ENCODE peak calls at places on chromosome 21, in ten cellular contexts. M is fibroblast of the aortic adventitia; C is astrocyte of the cerebellum; D is psoas muscle; A is epithelial cell of proximal tubule; I is heart right ventricle; Y is thyroid gland; H is CD8-positive, alpha-beta T cell; T is IMR-90; V is body of pancreas. B is an unnamed sample.

GRCh38 chr21:19237603-19238002 is 834.0 kb upstream of the TMPRSS15 start:
- DNase-seq in M (no peak), C (no peak), D (no peak), A (no peak), I (no peak), Y (no peak), H (no peak), T (no peak), V (no peak), B (no peak)

GRCh38 chr21:23223882-23224281 is 2225.7 kb downstream of the NCAM2 start:
- DNase-seq in M (no peak), C (no peak), D (no peak), A (no peak), I (no peak), Y (no peak), H (no peak), T (no peak), V (no peak), B (no peak)

GRCh38 chr21:35020902-35021301 is 28.2 kb downstream of the RUNX1 start:
- DNase-seq in M (peak), C (no peak), D (no peak), A (peak), I (no peak), Y (no peak), H (no peak), T (peak), V (no peak), B (no peak)

GRCh38 chr21:39141502-39141901 is 41.7 kb downstream of the PSMG1 start:
- DNase-seq in M (peak), C (no peak), D (no peak), A (no peak), I (no peak), Y (no peak), H (no peak), T (peak), V (no peak), B (no peak)

GRCh38 chr21:28961927-28962326 is 30.8 kb downstream of the LTN1 start:
- DNase-seq in M (no peak), C (no peak), D (no peak), A (no peak), I (no peak), Y (no peak), H (no peak), T (no peak), V (no peak), B (no peak)

GRCh38 chr21:43609501-43610340 is 49.6 kb downstream of the HSF2BP start:
- DNase-seq in M (peak), C (peak), D (no peak), A (peak), I (peak), Y (peak), H (no peak), T (peak), V (peak), B (peak)

GRCh38 chr21:38956791-38957571 is 151.3 kb downstream of the ETS2 start:
- DNase-seq in M (no peak), C (no peak), D (no peak), A (no peak), I (no peak), Y (no peak), H (no peak), T (peak), V (peak), B (peak)

GRCh38 chr21:33751120-33751519 is 108.8 kb downstream of the ITSN1 start:
- DNase-seq in M (peak), C (no peak), D (no peak), A (no peak), I (no peak), Y (no peak), H (no peak), T (peak), V (no peak), B (no peak)

GRCh38 chr21:33690874-33691273 is 48.6 kb downstream of the ITSN1 start:
- DNase-seq in M (no peak), C (no peak), D (no peak), A (no peak), I (no peak), Y (no peak), H (no peak), T (no peak), V (no peak), B (no peak)

GRCh38 chr21:17532292-17532691 is 19.4 kb downstream of the CXADR start:
- DNase-seq in M (no peak), C (no peak), D (no peak), A (no peak), I (no peak), Y (no peak), H (no peak), T (no peak), V (no peak), B (no peak)

GRCh38 chr21:27519357-27519756 is 552.5 kb upstream of the ADAMTS5 start:
- DNase-seq in M (peak), C (peak), D (no peak), A (no peak), I (no peak), Y (no peak), H (no peak), T (peak), V (no peak), B (no peak)

GRCh38 chr21:35615325-35615724 is 445.0 kb downstream of the SETD4 start:
- DNase-seq in M (no peak), C (no peak), D (no peak), A (no peak), I (no peak), Y (no peak), H (no peak), T (no peak), V (no peak), B (no peak)

GRCh38 chr21:43694437-43695079 is 24.4 kb upstream of the PDXK start:
- DNase-seq in M (no peak), C (no peak), D (no peak), A (no peak), I (no peak), Y (no peak), H (no peak), T (no peak), V (no peak), B (no peak)

GRCh38 chr21:32994305-32994704 is 31.4 kb upstream of the OLIG2 start:
- DNase-seq in M (peak), C (peak), D (no peak), A (no peak), I (no peak), Y (no peak), H (no peak), T (peak), V (no peak), B (no peak)

GRCh38 chr21:35138665-35139381 is 89.7 kb upstream of the RUNX1 start:
- DNase-seq in M (peak), C (peak), D (no peak), A (no peak), I (no peak), Y (no peak), H (peak), T (peak), V (no peak), B (peak)

GRCh38 chr21:15992171-15992570 is 262.4 kb downstream of the USP25 start:
- DNase-seq in M (peak), C (no peak), D (no peak), A (no peak), I (no peak), Y (no peak), H (no peak), T (peak), V (no peak), B (no peak)

DNA sequence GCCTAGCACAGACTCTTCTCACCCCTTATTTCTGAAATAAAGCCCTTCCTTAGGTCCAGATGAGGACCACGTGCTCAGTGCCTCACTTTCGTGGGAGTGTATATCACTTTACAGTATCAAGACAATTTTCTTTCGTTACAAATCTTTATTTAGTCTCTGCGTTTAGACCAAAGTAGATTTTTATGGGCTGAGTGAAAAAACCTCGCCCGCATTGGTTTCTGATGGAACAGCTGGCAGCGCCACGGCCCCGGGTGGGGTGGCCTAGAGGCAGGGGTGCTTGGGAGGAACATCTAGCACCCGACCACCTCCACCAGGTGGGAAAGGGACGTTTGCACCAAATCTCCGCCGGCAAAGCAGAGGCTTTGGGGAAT is 7.6 kb downstream of the SIM2 start:
- DNase-seq in M (no peak), C (no peak), D (no peak), A (no peak), I (no peak), Y (no peak), H (no peak), T (no peak), V (no peak), B (no peak)
- TF ChIP-seq CTCF in M (no peak), C (no peak), D (no peak), A (no peak), I (no peak), Y (no peak), H (no peak), T (no peak), V (no peak), B (no peak)

DNA sequence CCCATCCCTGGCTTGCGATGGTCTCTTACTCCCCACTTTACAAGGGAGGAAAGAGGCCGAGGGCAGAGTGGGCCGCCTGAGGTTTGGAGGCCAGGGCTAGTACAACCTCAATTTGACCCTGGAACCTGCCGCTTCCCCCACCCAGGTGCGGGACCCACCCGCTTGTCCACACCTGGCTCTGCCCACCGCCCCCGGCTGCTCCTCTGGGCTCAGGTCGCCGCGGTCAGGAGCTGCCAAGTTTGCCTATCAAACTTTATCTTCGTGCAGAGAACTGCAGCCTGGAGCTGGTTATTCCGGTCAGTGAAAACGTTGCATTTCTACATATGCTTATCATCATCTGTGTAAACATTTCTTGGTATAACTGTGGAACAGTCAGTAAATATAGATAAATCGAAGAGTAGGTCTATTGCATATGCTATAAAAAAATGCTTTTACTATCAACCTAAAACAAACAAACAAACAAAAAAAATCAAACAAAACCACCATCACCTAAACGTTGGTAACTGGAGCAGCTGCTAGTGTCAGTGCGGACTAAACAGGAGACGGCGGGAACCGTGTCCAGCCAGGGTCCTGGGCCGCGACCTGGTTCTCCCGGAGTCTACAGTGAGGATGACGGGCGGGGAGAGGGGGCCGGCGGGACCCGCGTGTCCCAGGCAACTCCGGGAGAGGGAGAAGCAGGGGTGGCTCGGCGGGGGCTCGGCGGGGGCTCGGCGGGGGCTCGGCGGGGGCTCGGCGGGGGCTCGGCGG is 906 bp upstream of the ADARB1 start:
- DNase-seq in M (peak), C (no peak), D (no peak), A (no peak), I (no peak), Y (peak), H (no peak), T (peak), V (peak), B (no peak)
- H3K4me3 ChIP-seq in M (peak), C (peak), D (peak), A (peak), I (peak), Y (peak), H (peak), T (peak), V (peak), B (peak)

GRCh38 chr21:31755027-31755426 is 23.1 kb upstream of the SCAF4 start:
- DNase-seq in M (no peak), C (no peak), D (no peak), A (no peak), I (no peak), Y (no peak), H (no peak), T (no peak), V (no peak), B (no peak)
- TF ChIP-seq CTCF in M (no peak), C (no peak), D (no peak), A (no peak), I (no peak), Y (no peak), H (no peak), T (no peak), V (no peak), B (no peak)

GRCh38 chr21:44948426-44949120 is 8.7 kb downstream of the SLX9 start:
- DNase-seq in M (no peak), C (no peak), D (peak), A (no peak), I (no peak), Y (no peak), H (no peak), T (no peak), V (no peak), B (no peak)

GRCh38 chr21:44947111-44947929 is 7.5 kb downstream of the SLX9 start:
- DNase-seq in M (no peak), C (no peak), D (peak), A (no peak), I (peak), Y (no peak), H (no peak), T (no peak), V (no peak), B (no peak)

GRCh38 chr21:44944596-44944995 is 4.8 kb downstream of the SLX9 start:
- DNase-seq in M (no peak), C (no peak), D (no peak), A (no peak), I (no peak), Y (no peak), H (no peak), T (no peak), V (no peak), B (no peak)

GRCh38 chr21:44947930-44948331 is 8.1 kb downstream of the SLX9 start:
- DNase-seq in M (no peak), C (no peak), D (peak), A (no peak), I (no peak), Y (no peak), H (no peak), T (no peak), V (peak), B (no peak)

GRCh38 chr21:44946254-44947041 is 6.6 kb downstream of the SLX9 start:
- DNase-seq in M (no peak), C (no peak), D (peak), A (no peak), I (no peak), Y (no peak), H (no peak), T (no peak), V (no peak), B (no peak)
- H3K4me3 ChIP-seq in M (no peak), C (no peak), D (no peak), A (no peak), I (no peak), Y (no peak), H (no peak), T (no peak), V (no peak), B (no peak)

DNA sequence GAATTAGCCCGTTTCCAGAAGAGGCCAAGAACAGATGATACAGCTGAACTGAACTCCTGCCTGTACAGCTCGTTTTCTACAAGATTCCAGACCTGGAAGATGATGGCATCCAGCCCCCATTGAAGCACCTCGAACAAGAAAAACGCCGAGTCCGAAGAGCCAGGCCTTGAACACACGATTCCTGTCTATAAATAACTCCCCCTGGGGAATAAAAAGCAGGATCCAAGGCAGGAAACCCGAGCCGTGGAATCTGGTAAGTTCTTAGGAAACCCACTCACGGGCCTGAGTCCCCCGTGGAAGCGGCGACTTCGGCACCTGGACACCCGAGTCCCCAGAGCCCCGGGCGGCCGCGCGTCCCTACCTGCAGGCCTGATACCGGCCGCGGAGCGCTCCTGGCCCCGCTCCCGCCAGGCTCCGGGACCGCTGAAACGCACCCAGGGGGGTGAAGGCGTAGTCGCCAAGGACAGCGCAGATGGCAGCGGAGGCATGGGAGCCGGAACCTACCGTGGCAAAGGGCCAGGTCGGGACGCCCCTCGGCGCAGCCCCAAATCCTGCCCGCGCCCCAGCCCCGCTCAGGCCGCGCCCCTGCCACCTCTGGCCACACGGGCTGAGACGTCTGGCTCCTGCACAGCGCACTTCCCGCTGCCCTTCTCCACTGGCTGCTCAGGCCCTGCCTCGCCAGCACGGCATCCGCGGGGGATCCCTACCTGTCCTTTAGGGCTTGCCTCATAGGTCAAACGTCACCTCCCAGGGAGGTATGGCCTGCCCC is 14.0 kb upstream of the HLCS start:
- DNase-seq in M (peak), C (no peak), D (peak), A (no peak), I (no peak), Y (peak), H (no peak), T (no peak), V (peak), B (no peak)
- TF ChIP-seq CTCF in M (no peak), C (no peak), D (no peak), A (no peak), I (no peak), Y (peak), H (no peak), T (no peak), V (peak), B (no peak)

GRCh38 chr21:45451771-45452182 is 46.8 kb downstream of the COL18A1 start:
- DNase-seq in M (no peak), C (no peak), D (peak), A (no peak), I (no peak), Y (no peak), H (no peak), T (no peak), V (no peak), B (no peak)

GRCh38 chr21:45453308-45453950 is 48.5 kb downstream of the COL18A1 start:
- DNase-seq in M (no peak), C (no peak), D (peak), A (no peak), I (no peak), Y (no peak), H (peak), T (no peak), V (no peak), B (no peak)

GRCh38 chr21:45450741-45451740 is 46.1 kb downstream of the COL18A1 start:
- DNase-seq in M (no peak), C (no peak), D (peak), A (no peak), I (no peak), Y (no peak), H (no peak), T (no peak), V (no peak), B (no peak)

GRCh38 chr21:45454081-45454923 is 49.3 kb downstream of the COL18A1 start:
- DNase-seq in M (no peak), C (no peak), D (peak), A (no peak), I (no peak), Y (no peak), H (no peak), T (no peak), V (no peak), B (no peak)

GRCh38 chr21:45452696-45453307 is 47.8 kb downstream of the COL18A1 start:
- DNase-seq in M (no peak), C (no peak), D (no peak), A (no peak), I (no peak), Y (no peak), H (no peak), T (no peak), V (no peak), B (no peak)
- H3K4me3 ChIP-seq in M (no peak), C (no peak), D (no peak), A (no peak), I (no peak), Y (no peak), H (no peak), T (no peak), V (no peak), B (no peak)

DNA sequence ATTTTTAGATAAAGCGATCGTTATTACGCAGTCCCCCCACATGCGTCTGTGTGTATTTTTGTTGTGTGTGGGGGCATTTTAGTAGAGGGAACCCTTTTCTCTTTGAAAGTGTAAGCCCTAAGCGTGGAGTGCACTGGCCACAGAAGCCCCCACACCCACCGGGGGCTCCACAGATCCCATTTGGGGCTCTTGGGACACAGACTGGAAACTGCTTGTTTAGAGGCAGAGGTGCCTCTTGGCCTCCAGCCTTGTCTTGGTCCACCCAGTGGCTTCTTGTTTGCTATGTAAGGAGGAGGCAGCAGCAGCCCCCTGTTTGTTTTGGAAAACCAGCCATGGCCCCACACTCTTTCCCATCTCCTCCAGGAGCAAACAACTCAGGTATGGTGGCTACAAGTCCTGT is 42.8 kb downstream of the SLC37A1 start:
- DNase-seq in M (no peak), C (no peak), D (no peak), A (no peak), I (no peak), Y (no peak), H (no peak), T (no peak), V (no peak), B (no peak)
- TF ChIP-seq CTCF in M (no peak), C (no peak), D (no peak), A (no peak), I (no peak), Y (no peak), H (no peak), T (no peak), V (no peak), B (no peak)

GRCh38 chr21:14210738-14211137 is at the start of gene LIPI:
- DNase-seq in M (no peak), C (no peak), D (no peak), A (no peak), I (no peak), Y (no peak), H (no peak), T (no peak), V (no peak), B (no peak)

DNA sequence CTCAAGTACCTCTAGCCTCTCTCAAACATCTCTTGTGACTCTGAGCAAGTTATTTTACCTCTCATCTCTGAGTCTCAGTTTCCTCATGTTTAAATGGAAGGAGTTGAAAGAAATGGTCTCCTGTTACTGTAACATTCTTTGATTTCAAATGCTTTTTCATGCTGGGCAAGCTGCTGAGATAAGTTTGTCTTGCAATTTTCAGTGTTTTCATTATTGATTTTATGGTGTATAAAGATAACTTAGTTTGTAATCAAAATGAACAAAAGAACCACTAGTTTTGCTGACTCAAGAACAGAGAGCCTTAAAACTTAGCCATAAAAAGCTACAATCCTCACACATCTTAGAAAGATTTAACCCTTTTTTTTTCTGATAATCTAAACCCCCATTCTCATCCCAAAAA is 4.5 kb downstream of the LIPI start:
- DNase-seq in M (no peak), C (no peak), D (no peak), A (no peak), I (no peak), Y (no peak), H (no peak), T (no peak), V (no peak), B (no peak)
- H3K4me3 ChIP-seq in M (no peak), C (no peak), D (no peak), A (no peak), I (no peak), Y (no peak), H (no peak), T (no peak), V (no peak), B (no peak)

B was measured in retinal pigment epithelial cell.